ENCODE peak calls at places on chromosome 9, in four cellular contexts. F, W, K and T are unnamed samples.

GRCh38 chr9:34623386-34624235 is 3.3 kb upstream of the DCTN3 start:
- DNase-seq in F (no peak), W (no peak), K (no peak), T (no peak)

GRCh38 chr9:91546574-91546973 is 122.9 kb upstream of the NFIL3 start:
- DNase-seq in F (no peak), W (no peak), K (peak; percentile 63), T (no peak)

GRCh38 chr9:124706685-124707084 is 64.4 kb downstream of the NR6A1 start:
- DNase-seq in F (no peak), W (no peak), K (no peak), T (no peak)

GRCh38 chr9:100472725-100473261 is at the start of gene TMEFF1:
- DNase-seq in F (peak; percentile 74), W (peak; percentile 68), K (peak; percentile 91), T (peak; percentile 27)

GRCh38 chr9:19371942-19372341 is 8.1 kb downstream of the RPS6 start:
- DNase-seq in F (no peak), W (no peak), K (no peak), T (no peak)

GRCh38 chr9:98117984-98118639 is 910 bp downstream of the TRIM14 start:
- DNase-seq in F (peak; percentile 78), W (peak; percentile 65), K (no peak), T (peak; percentile 49)

GRCh38 chr9:89436963-89437625 is 60.8 kb downstream of the SEMA4D start:
- DNase-seq in F (no peak), W (no peak), K (no peak), T (peak; percentile 92)

GRCh38 chr9:136685792-136686533 is 1.3 kb downstream of the AGPAT2 start:
- DNase-seq in F (no peak), W (no peak), K (peak; percentile 72), T (no peak)

GRCh38 chr9:93697352-93698139 is 121.2 kb downstream of the PHF2 start:
- DNase-seq in F (no peak), W (no peak), K (no peak), T (no peak)

GRCh38 chr9:91332476-91333231 is 29.1 kb downstream of the AUH start:
- DNase-seq in F (no peak), W (no peak), K (no peak), T (no peak)

GRCh38 chr9:20621553-20622329 is 558 bp downstream of the MLLT3 start:
- DNase-seq in F (peak; percentile 49), W (peak; percentile 56), K (peak; percentile 73), T (peak; percentile 61)

GRCh38 chr9:86407022-86407421 is 52.8 kb upstream of the TUT7 start:
- DNase-seq in F (no peak), W (no peak), K (peak; percentile 41), T (peak; percentile 18)

GRCh38 chr9:97803167-97804058 is 49.6 kb upstream of the FOXE1 start:
- DNase-seq in F (peak; percentile 92), W (peak; percentile 71), K (peak; percentile 96), T (peak; percentile 77)

GRCh38 chr9:130245474-130245873 is 20.1 kb upstream of the HMCN2 start:
- DNase-seq in F (no peak), W (no peak), K (no peak), T (no peak)

GRCh38 chr9:4828776-4829175 is 36.0 kb downstream of the RCL1 start:
- DNase-seq in F (no peak), W (no peak), K (no peak), T (no peak)

GRCh38 chr9:129897263-129897662 is 62.0 kb downstream of the USP20 start:
- DNase-seq in F (no peak), W (no peak), K (no peak), T (no peak)

GRCh38 chr9:93292664-93293328 is 108.9 kb downstream of the WNK2 start:
- DNase-seq in F (peak; percentile 10), W (no peak), K (no peak), T (no peak)

GRCh38 chr9:128244443-128245226 is 31.2 kb downstream of the GOLGA2 start:
- DNase-seq in F (no peak), W (no peak), K (peak; percentile 94), T (peak; percentile 80)

GRCh38 chr9:79242489-79242888 is 329.3 kb upstream of the TLE4 start:
- DNase-seq in F (no peak), W (no peak), K (no peak), T (no peak)

GRCh38 chr9:114225534-114226288 is 70.4 kb downstream of the COL27A1 start:
- DNase-seq in F (no peak), W (no peak), K (peak; percentile 60), T (no peak)

GRCh38 chr9:23658859-23659258 is 167.2 kb downstream of the ELAVL2 start:
- DNase-seq in F (no peak), W (no peak), K (no peak), T (peak; percentile 6)

GRCh38 chr9:4572184-4572826 is 82.0 kb downstream of the SLC1A1 start:
- DNase-seq in F (no peak), W (no peak), K (no peak), T (no peak)

GRCh38 chr9:129405831-129406220 is 215.1 kb downstream of the C9orf50 start:
- DNase-seq in F (no peak), W (no peak), K (no peak), T (no peak)

GRCh38 chr9:135371535-135371934 is 108.0 kb upstream of the PPP1R26 start:
- DNase-seq in F (no peak), W (no peak), K (no peak), T (no peak)

GRCh38 chr9:35406183-35406959 is 83.5 kb upstream of the RUSC2 start:
- DNase-seq in F (peak; percentile 29), W (no peak), K (no peak), T (no peak)

GRCh38 chr9:68970150-68970549 is 43.8 kb downstream of the PRKACG start:
- DNase-seq in F (no peak), W (no peak), K (no peak), T (no peak)